ENCODE peak calls at places on chromosome 22, in eight cellular contexts. One of them, this sample, is unnamed.

GRCh38 chr22:32794449-32795213 is 6.9 kb upstream of the TIMP3 start:
- DNase-seq in stomach: no peak
- DNase-seq in MCF 10A: no peak
- DNase-seq in glutamatergic neuron: no peak
- DNase-seq in ascending aorta: no peak
- DNase-seq in psoas muscle: no peak
- DNase-seq in bronchial epithelial cell: no peak
- DNase-seq in adrenal gland: no peak
- DNase-seq in this sample: no peak

GRCh38 chr22:26585104-26585790 is 4.7 kb downstream of the TPST2 start:
- DNase-seq in stomach: peak
- DNase-seq in MCF 10A: peak
- DNase-seq in glutamatergic neuron: no peak
- DNase-seq in ascending aorta: peak
- DNase-seq in psoas muscle: peak
- DNase-seq in bronchial epithelial cell: peak
- DNase-seq in adrenal gland: peak
- DNase-seq in this sample: peak

GRCh38 chr22:48761546-48761945 is 1066.1 kb downstream of the BRD1 start:
- DNase-seq in stomach: peak
- DNase-seq in MCF 10A: no peak
- DNase-seq in glutamatergic neuron: no peak
- DNase-seq in ascending aorta: peak
- DNase-seq in psoas muscle: no peak
- DNase-seq in bronchial epithelial cell: no peak
- DNase-seq in adrenal gland: peak
- DNase-seq in this sample: peak

GRCh38 chr22:49598338-49598737 is 229.3 kb downstream of the BRD1 start:
- DNase-seq in stomach: no peak
- DNase-seq in MCF 10A: no peak
- DNase-seq in glutamatergic neuron: no peak
- DNase-seq in ascending aorta: no peak
- DNase-seq in psoas muscle: no peak
- DNase-seq in bronchial epithelial cell: no peak
- DNase-seq in adrenal gland: no peak
- DNase-seq in this sample: no peak

GRCh38 chr22:49812838-49813237 is 14.8 kb downstream of the BRD1 start:
- DNase-seq in stomach: peak
- DNase-seq in MCF 10A: peak
- DNase-seq in glutamatergic neuron: no peak
- DNase-seq in ascending aorta: no peak
- DNase-seq in psoas muscle: no peak
- DNase-seq in bronchial epithelial cell: no peak
- DNase-seq in adrenal gland: peak
- DNase-seq in this sample: no peak

GRCh38 chr22:28143206-28143605 is 224.2 kb upstream of the PITPNB start:
- DNase-seq in stomach: no peak
- DNase-seq in MCF 10A: no peak
- DNase-seq in glutamatergic neuron: no peak
- DNase-seq in ascending aorta: no peak
- DNase-seq in psoas muscle: no peak
- DNase-seq in bronchial epithelial cell: no peak
- DNase-seq in adrenal gland: no peak
- DNase-seq in this sample: no peak

GRCh38 chr22:32574957-32575893 is 100.6 kb downstream of the FBXO7 start:
- DNase-seq in stomach: no peak
- DNase-seq in MCF 10A: no peak
- DNase-seq in glutamatergic neuron: no peak
- DNase-seq in ascending aorta: no peak
- DNase-seq in psoas muscle: no peak
- DNase-seq in bronchial epithelial cell: no peak
- DNase-seq in adrenal gland: peak
- DNase-seq in this sample: no peak

GRCh38 chr22:38034278-38034882 is 22.8 kb upstream of the PICK1 start:
- DNase-seq in stomach: peak
- DNase-seq in MCF 10A: peak
- DNase-seq in glutamatergic neuron: no peak
- DNase-seq in ascending aorta: peak
- DNase-seq in psoas muscle: peak
- DNase-seq in bronchial epithelial cell: peak
- DNase-seq in adrenal gland: peak
- DNase-seq in this sample: no peak

GRCh38 chr22:29635734-29636357 is 32.4 kb downstream of the NF2 start:
- DNase-seq in stomach: no peak
- DNase-seq in MCF 10A: peak
- DNase-seq in glutamatergic neuron: no peak
- DNase-seq in ascending aorta: no peak
- DNase-seq in psoas muscle: no peak
- DNase-seq in bronchial epithelial cell: peak
- DNase-seq in adrenal gland: no peak
- DNase-seq in this sample: no peak

GRCh38 chr22:17095538-17095937 is 10.7 kb downstream of the IL17RA start:
- DNase-seq in stomach: no peak
- DNase-seq in MCF 10A: no peak
- DNase-seq in glutamatergic neuron: peak
- DNase-seq in ascending aorta: no peak
- DNase-seq in psoas muscle: no peak
- DNase-seq in bronchial epithelial cell: no peak
- DNase-seq in adrenal gland: peak
- DNase-seq in this sample: no peak

GRCh38 chr22:17119481-17120202 is 1.5 kb downstream of the TMEM121B start:
- DNase-seq in stomach: no peak
- DNase-seq in MCF 10A: no peak
- DNase-seq in glutamatergic neuron: peak
- DNase-seq in ascending aorta: no peak
- DNase-seq in psoas muscle: no peak
- DNase-seq in bronchial epithelial cell: no peak
- DNase-seq in adrenal gland: no peak
- DNase-seq in this sample: peak

GRCh38 chr22:17243524-17243923 is 24.3 kb upstream of the ADA2 start:
- DNase-seq in stomach: no peak
- DNase-seq in MCF 10A: no peak
- DNase-seq in glutamatergic neuron: no peak
- DNase-seq in ascending aorta: no peak
- DNase-seq in psoas muscle: peak
- DNase-seq in bronchial epithelial cell: peak
- DNase-seq in adrenal gland: no peak
- DNase-seq in this sample: no peak

GRCh38 chr22:46292727-46293126 is 3.9 kb upstream of the GTSE1 start:
- DNase-seq in stomach: no peak
- DNase-seq in MCF 10A: no peak
- DNase-seq in glutamatergic neuron: no peak
- DNase-seq in ascending aorta: no peak
- DNase-seq in psoas muscle: no peak
- DNase-seq in bronchial epithelial cell: no peak
- DNase-seq in adrenal gland: no peak
- DNase-seq in this sample: no peak

GRCh38 chr22:46738961-46739870 is 1.2 kb upstream of the CERK start:
- DNase-seq in stomach: peak
- DNase-seq in MCF 10A: no peak
- DNase-seq in glutamatergic neuron: peak
- DNase-seq in ascending aorta: peak
- DNase-seq in psoas muscle: peak
- DNase-seq in bronchial epithelial cell: peak
- DNase-seq in adrenal gland: peak
- DNase-seq in this sample: no peak

GRCh38 chr22:32830473-32830872 is 29.0 kb downstream of the TIMP3 start:
- DNase-seq in stomach: no peak
- DNase-seq in MCF 10A: no peak
- DNase-seq in glutamatergic neuron: no peak
- DNase-seq in ascending aorta: no peak
- DNase-seq in psoas muscle: peak
- DNase-seq in bronchial epithelial cell: no peak
- DNase-seq in adrenal gland: peak
- DNase-seq in this sample: no peak

GRCh38 chr22:34080501-34080900 is 160.2 kb upstream of the LARGE1 start:
- DNase-seq in stomach: no peak
- DNase-seq in MCF 10A: no peak
- DNase-seq in glutamatergic neuron: no peak
- DNase-seq in ascending aorta: no peak
- DNase-seq in psoas muscle: no peak
- DNase-seq in bronchial epithelial cell: no peak
- DNase-seq in adrenal gland: no peak
- DNase-seq in this sample: no peak

GRCh38 chr22:26751217-26751616 is 93.8 kb downstream of the MIAT start:
- DNase-seq in stomach: no peak
- DNase-seq in MCF 10A: no peak
- DNase-seq in glutamatergic neuron: no peak
- DNase-seq in ascending aorta: peak
- DNase-seq in psoas muscle: no peak
- DNase-seq in bronchial epithelial cell: no peak
- DNase-seq in adrenal gland: peak
- DNase-seq in this sample: no peak

GRCh38 chr22:47014636-47014930 is 252.1 kb downstream of the TBC1D22A start:
- DNase-seq in stomach: peak
- DNase-seq in MCF 10A: no peak
- DNase-seq in glutamatergic neuron: no peak
- DNase-seq in ascending aorta: no peak
- DNase-seq in psoas muscle: no peak
- DNase-seq in bronchial epithelial cell: no peak
- DNase-seq in adrenal gland: no peak
- DNase-seq in this sample: no peak

GRCh38 chr22:26722159-26722558 is 64.8 kb downstream of the MIAT start:
- DNase-seq in stomach: no peak
- DNase-seq in MCF 10A: peak
- DNase-seq in glutamatergic neuron: no peak
- DNase-seq in ascending aorta: no peak
- DNase-seq in psoas muscle: no peak
- DNase-seq in bronchial epithelial cell: peak
- DNase-seq in adrenal gland: no peak
- DNase-seq in this sample: no peak

GRCh38 chr22:43876866-43877509 is 14.7 kb upstream of the SULT4A1 start:
- DNase-seq in stomach: no peak
- DNase-seq in MCF 10A: no peak
- DNase-seq in glutamatergic neuron: no peak
- DNase-seq in ascending aorta: no peak
- DNase-seq in psoas muscle: no peak
- DNase-seq in bronchial epithelial cell: no peak
- DNase-seq in adrenal gland: no peak
- DNase-seq in this sample: peak

DNA sequence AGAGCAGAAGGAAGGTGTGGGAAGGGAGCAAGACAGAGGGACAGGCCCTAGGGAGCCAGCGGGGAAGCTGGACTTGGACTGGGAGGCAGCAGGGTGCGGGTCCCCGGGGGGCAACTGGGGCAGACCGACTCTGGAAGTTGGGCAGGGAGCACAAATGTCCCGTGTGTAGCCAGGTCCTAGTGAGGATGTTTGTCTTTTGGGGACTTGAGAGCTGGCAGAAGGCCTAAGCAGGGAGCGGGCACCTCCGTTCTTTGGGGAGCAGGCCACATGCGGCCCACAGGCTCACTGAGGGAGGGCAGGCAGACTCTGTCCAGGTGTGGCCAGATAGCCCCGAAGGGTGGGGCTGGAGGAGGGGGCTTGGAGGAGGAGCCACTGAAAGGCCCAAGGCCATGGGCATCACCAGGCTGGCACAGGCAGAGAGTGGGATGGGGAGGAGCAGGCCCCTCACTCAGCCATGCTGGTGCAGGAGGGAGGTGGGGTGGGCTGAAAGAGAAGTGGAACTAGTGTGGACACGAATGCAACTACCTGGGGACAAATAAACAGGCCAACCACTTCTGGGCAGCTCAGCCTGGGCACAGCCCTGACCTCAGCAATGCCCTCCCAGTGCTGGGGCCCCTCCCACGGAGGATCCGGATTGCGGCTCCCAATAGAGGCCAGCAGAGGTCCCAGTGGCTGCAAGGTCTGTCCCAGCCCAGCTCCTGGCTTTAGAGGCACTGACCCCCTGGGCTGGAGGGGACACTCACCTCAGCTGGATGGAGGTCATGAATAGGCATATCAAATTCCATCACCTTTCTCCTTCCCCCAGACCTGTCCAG is 1.3 kb upstream of the SCARF2 start:
- DNase-seq in stomach: no peak
- DNase-seq in MCF 10A: no peak
- DNase-seq in glutamatergic neuron: no peak
- DNase-seq in ascending aorta: peak
- DNase-seq in psoas muscle: no peak
- DNase-seq in bronchial epithelial cell: no peak
- DNase-seq in adrenal gland: no peak
- DNase-seq in this sample: peak
- TF ChIP-seq CTCF in stomach: no peak
- TF ChIP-seq CTCF in MCF 10A: no peak
- TF ChIP-seq CTCF in glutamatergic neuron: no peak
- TF ChIP-seq CTCF in ascending aorta: peak
- TF ChIP-seq CTCF in psoas muscle: peak
- TF ChIP-seq CTCF in bronchial epithelial cell: peak
- TF ChIP-seq CTCF in adrenal gland: no peak
- TF ChIP-seq CTCF in this sample: peak

GRCh38 chr22:37020192-37020479 is 594 bp downstream of the MPST start:
- DNase-seq in stomach: peak
- DNase-seq in MCF 10A: peak
- DNase-seq in glutamatergic neuron: no peak
- DNase-seq in ascending aorta: no peak
- DNase-seq in psoas muscle: no peak
- DNase-seq in bronchial epithelial cell: peak
- DNase-seq in adrenal gland: peak
- DNase-seq in this sample: no peak
- TF ChIP-seq CTCF in stomach: no peak
- TF ChIP-seq CTCF in MCF 10A: no peak
- TF ChIP-seq CTCF in glutamatergic neuron: no peak
- TF ChIP-seq CTCF in ascending aorta: no peak
- TF ChIP-seq CTCF in psoas muscle: no peak
- TF ChIP-seq CTCF in bronchial epithelial cell: no peak
- TF ChIP-seq CTCF in adrenal gland: no peak
- TF ChIP-seq CTCF in this sample: no peak

DNA sequence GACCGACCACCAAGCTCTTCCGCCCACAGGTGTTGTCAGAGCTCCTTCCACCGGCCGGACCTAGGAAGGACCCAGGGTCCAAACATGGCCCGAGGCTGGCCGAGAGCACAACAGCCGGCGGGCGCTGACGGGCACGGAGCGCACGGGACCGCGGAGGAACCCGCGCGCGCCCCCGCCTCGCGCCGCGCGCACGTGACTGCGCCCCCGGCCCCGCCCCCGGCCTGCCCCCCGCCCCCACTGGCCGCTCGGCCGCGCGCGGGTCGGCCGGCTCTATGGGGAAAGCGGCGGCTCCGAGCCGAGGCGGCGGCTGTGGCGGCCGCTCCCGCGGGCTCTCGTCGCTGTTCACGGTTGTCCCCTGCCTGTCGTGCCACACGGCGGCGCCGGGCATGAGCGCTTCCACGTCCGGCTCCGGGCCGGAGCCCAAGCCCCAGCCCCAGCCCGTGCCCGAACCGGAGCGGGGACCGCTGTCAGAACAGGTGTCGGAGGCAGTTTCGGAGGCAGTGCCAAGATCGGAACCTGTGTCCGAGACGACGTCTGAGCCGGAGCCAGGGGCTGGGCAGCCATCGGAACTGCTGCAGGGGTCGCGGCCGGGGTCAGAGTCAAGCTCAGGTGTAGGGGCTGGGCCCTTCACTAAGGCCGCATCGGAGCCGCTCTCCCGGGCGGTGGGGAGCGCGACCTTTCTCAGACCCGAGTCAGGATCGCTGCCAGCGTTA is at the start of gene OSBP2:
- DNase-seq in stomach: peak
- DNase-seq in MCF 10A: no peak
- DNase-seq in glutamatergic neuron: peak
- DNase-seq in ascending aorta: peak
- DNase-seq in psoas muscle: peak
- DNase-seq in bronchial epithelial cell: no peak
- DNase-seq in adrenal gland: peak
- DNase-seq in this sample: peak
- TF ChIP-seq CTCF in stomach: no peak
- TF ChIP-seq CTCF in MCF 10A: no peak
- TF ChIP-seq CTCF in glutamatergic neuron: no peak
- TF ChIP-seq CTCF in ascending aorta: peak
- TF ChIP-seq CTCF in psoas muscle: peak
- TF ChIP-seq CTCF in bronchial epithelial cell: peak
- TF ChIP-seq CTCF in adrenal gland: peak
- TF ChIP-seq CTCF in this sample: peak

GRCh38 chr22:23891726-23892125 is 2.5 kb upstream of the MIF start:
- DNase-seq in stomach: no peak
- DNase-seq in MCF 10A: no peak
- DNase-seq in glutamatergic neuron: no peak
- DNase-seq in ascending aorta: no peak
- DNase-seq in psoas muscle: no peak
- DNase-seq in bronchial epithelial cell: no peak
- DNase-seq in adrenal gland: no peak
- DNase-seq in this sample: no peak
- TF ChIP-seq CTCF in stomach: no peak
- TF ChIP-seq CTCF in MCF 10A: no peak
- TF ChIP-seq CTCF in glutamatergic neuron: no peak
- TF ChIP-seq CTCF in ascending aorta: no peak
- TF ChIP-seq CTCF in psoas muscle: no peak
- TF ChIP-seq CTCF in bronchial epithelial cell: no peak
- TF ChIP-seq CTCF in adrenal gland: no peak
- TF ChIP-seq CTCF in this sample: no peak